ENCODE peak calls at places on chromosomes 13 and 19, in eight cellular contexts. D, X, A, W, H, M, E and P are unnamed samples.
A peak's percentile ranks its signal among the peaks of the same experiment; 100 is the strongest.

GRCh38 chr19:10760268-10760944 is 42.5 kb downstream of the DNM2 start:
- DNase-seq in D (no peak), X (no peak), A (peak; percentile 84), W (no peak), H (peak; percentile 68), M (no peak), E (no peak), P (no peak)

GRCh38 chr13:113672002-113672651 is 5.1 kb downstream of the GRK1 start:
- DNase-seq in D (no peak), X (no peak), A (peak; percentile 38), W (peak; percentile 2), H (no peak), M (no peak), E (no peak), P (no peak)

GRCh38 chr13:112818698-112819045 is 128.8 kb downstream of the ATP11A start:
- DNase-seq in D (no peak), X (no peak), A (peak; percentile 13), W (no peak), H (no peak), M (no peak), E (no peak), P (no peak)

GRCh38 chr19:47210689-47211316 is 20.2 kb downstream of the BBC3 start:
- DNase-seq in D (peak; percentile 86), X (peak; percentile 84), A (peak; percentile 93), W (peak; percentile 91), H (peak; percentile 96), M (peak; percentile 92), E (peak; percentile 71), P (peak; percentile 91)

GRCh38 chr13:111187879-111188643 is 73.0 kb downstream of the ARHGEF7 start:
- DNase-seq in D (peak; percentile 43), X (no peak), A (no peak), W (no peak), H (peak; percentile 61), M (peak; percentile 52), E (no peak), P (peak; percentile 21)

GRCh38 chr13:75581874-75582640 is 32.5 kb downstream of the UCHL3 start:
- DNase-seq in D (no peak), X (no peak), A (no peak), W (no peak), H (no peak), M (no peak), E (no peak), P (no peak)

GRCh38 chr13:113547248-113547971 is 37.1 kb upstream of the TFDP1 start:
- DNase-seq in D (peak; percentile 28), X (no peak), A (peak; percentile 37), W (no peak), H (no peak), M (peak; percentile 30), E (peak; percentile 20), P (peak; percentile 75)

GRCh38 chr13:75426421-75426820 is 55.5 kb downstream of the TBC1D4 start:
- DNase-seq in D (no peak), X (no peak), A (no peak), W (no peak), H (no peak), M (no peak), E (no peak), P (no peak)

GRCh38 chr19:14632286-14632685 is 42.4 kb downstream of the ADGRE3 start:
- DNase-seq in D (peak; percentile 12), X (no peak), A (no peak), W (no peak), H (peak; percentile 66), M (peak; percentile 19), E (no peak), P (peak; percentile 2)

GRCh38 chr19:16456652-16457194 is 15.0 kb downstream of the EPS15L1 start:
- DNase-seq in D (no peak), X (no peak), A (no peak), W (no peak), H (no peak), M (no peak), E (no peak), P (no peak)

GRCh38 chr19:10086904-10087256 is 763 bp downstream of the SHFL start:
- DNase-seq in D (no peak), X (no peak), A (no peak), W (no peak), H (peak; percentile 62), M (no peak), E (no peak), P (no peak)

GRCh38 chr19:8116437-8117293 is 32.7 kb downstream of the FBN3 start:
- DNase-seq in D (no peak), X (no peak), A (no peak), W (no peak), H (peak; percentile 23), M (no peak), E (no peak), P (no peak)

GRCh38 chr19:48342841-48343540 is 17.6 kb downstream of the EMP3 start:
- DNase-seq in D (no peak), X (no peak), A (no peak), W (no peak), H (peak; percentile 95), M (peak; percentile 47), E (no peak), P (no peak)

GRCh38 chr13:43303040-43303729 is 279.8 kb downstream of the DNAJC15 start:
- DNase-seq in D (peak; percentile 86), X (peak; percentile 71), A (no peak), W (peak; percentile 82), H (peak; percentile 45), M (peak; percentile 84), E (no peak), P (peak; percentile 81)

GRCh38 chr13:43306364-43306763 is 283.0 kb downstream of the DNAJC15 start:
- DNase-seq in D (no peak), X (no peak), A (no peak), W (no peak), H (no peak), M (no peak), E (no peak), P (no peak)

GRCh38 chr13:43304449-43304848 is 281.1 kb downstream of the DNAJC15 start:
- DNase-seq in D (no peak), X (no peak), A (no peak), W (no peak), H (no peak), M (no peak), E (no peak), P (no peak)

GRCh38 chr13:43305416-43305815 is 282.0 kb downstream of the DNAJC15 start:
- DNase-seq in D (peak; percentile 39), X (no peak), A (no peak), W (no peak), H (no peak), M (no peak), E (no peak), P (peak; percentile 35)

DNA sequence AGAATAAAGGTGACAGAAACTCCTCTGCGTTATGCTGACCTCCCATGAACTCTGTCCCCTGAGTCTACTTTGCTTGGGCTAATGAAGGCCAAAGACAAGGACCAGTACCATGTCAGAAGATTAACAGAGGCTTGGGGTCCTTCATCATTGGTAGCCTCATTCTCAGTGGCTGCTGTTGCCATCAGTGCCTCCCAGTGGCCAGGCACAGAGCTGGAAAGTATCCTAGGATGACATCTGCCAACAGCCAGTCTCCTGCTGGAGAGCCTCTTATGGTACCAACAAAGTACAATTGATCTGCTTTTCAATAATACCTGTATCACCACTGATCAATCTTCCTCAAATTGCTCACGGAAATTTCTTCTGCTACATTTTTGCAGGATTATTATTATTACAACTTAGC is 281.6 kb downstream of the DNAJC15 start:
- DNase-seq in D (no peak), X (no peak), A (no peak), W (no peak), H (no peak), M (no peak), E (no peak), P (no peak)
- TF ChIP-seq CTCF in D (no peak), X (no peak), A (no peak), W (no peak), H (no peak), M (no peak), E (no peak), P (no peak)

GRCh38 chr19:2719232-2719735 is 1.9 kb downstream of the DIRAS1 start:
- DNase-seq in D (no peak), X (no peak), A (no peak), W (no peak), H (no peak), M (no peak), E (no peak), P (no peak)

GRCh38 chr19:2721570-2722540 is 683 bp upstream of the DIRAS1 start:
- DNase-seq in D (no peak), X (no peak), A (no peak), W (no peak), H (no peak), M (no peak), E (no peak), P (no peak)

GRCh38 chr19:2720777-2721569 is at the start of gene DIRAS1:
- DNase-seq in D (no peak), X (no peak), A (no peak), W (peak; percentile 44), H (no peak), M (no peak), E (no peak), P (no peak)

GRCh38 chr19:2717638-2718541 is 3.3 kb downstream of the DIRAS1 start:
- DNase-seq in D (no peak), X (no peak), A (no peak), W (no peak), H (no peak), M (no peak), E (no peak), P (no peak)

GRCh38 chr19:2719910-2720776 is 1.0 kb downstream of the DIRAS1 start:
- DNase-seq in D (peak; percentile 28), X (peak; percentile 62), A (no peak), W (peak; percentile 61), H (no peak), M (no peak), E (no peak), P (peak; percentile 43)
- H3K4me3 ChIP-seq in D (peak overlapping the region; percentile 46), X (peak overlapping the region; percentile 26), A (peak overlapping the region; percentile 56), W (no peak overlapping the region), H (no peak overlapping the region), M (no peak overlapping the region), E (peak overlapping the region; percentile 67), P (peak overlapping the region; percentile 65)

GRCh38 chr19:13153627-13154240 is 3.5 kb downstream of the IER2 start:
- DNase-seq in D (peak; percentile 62), X (peak; percentile 68), A (peak; percentile 65), W (peak; percentile 58), H (peak; percentile 63), M (peak; percentile 34), E (no peak), P (peak; percentile 44)
- TF ChIP-seq CTCF in D (peak; percentile 1), X (no peak), A (peak; percentile 4), W (no peak), H (no peak), M (peak; percentile 18), E (no peak), P (no peak)

GRCh38 chr19:42283248-42284065 is 14.4 kb downstream of the CIC start:
- DNase-seq in D (peak; percentile 97), X (peak; percentile 95), A (peak; percentile 98), W (peak; percentile 98), H (peak; percentile 91), M (peak; percentile 94), E (peak; percentile 98), P (peak; percentile 88)

GRCh38 chr19:42285546-42285945 is 16.4 kb upstream of the PRR19 start:
- DNase-seq in D (no peak), X (no peak), A (no peak), W (no peak), H (no peak), M (no peak), E (no peak), P (no peak)

GRCh38 chr19:42284066-42284501 is 15.0 kb downstream of the CIC start:
- DNase-seq in D (peak; percentile 90), X (peak; percentile 87), A (peak; percentile 91), W (peak; percentile 85), H (peak; percentile 74), M (peak; percentile 77), E (peak; percentile 80), P (peak; percentile 74)

GRCh38 chr19:42285988-42286348 is 16.0 kb upstream of the PRR19 start:
- DNase-seq in D (no peak), X (no peak), A (no peak), W (no peak), H (no peak), M (no peak), E (no peak), P (no peak)

GRCh38 chr19:42284641-42285341 is 15.7 kb downstream of the CIC start:
- DNase-seq in D (no peak), X (no peak), A (no peak), W (no peak), H (no peak), M (no peak), E (no peak), P (no peak)
- H3K4me3 ChIP-seq in D (peak overlapping the region; percentile 76), X (peak overlapping the region; percentile 29), A (peak overlapping the region; percentile 83), W (no peak overlapping the region), H (peak overlapping the region; percentile 64), M (peak overlapping the region; percentile 71), E (peak overlapping the region; percentile 67), P (peak overlapping the region; percentile 84)